ENCODE peak calls at places on chromosomes 1 and 21, in four cellular contexts. C, R, Z and E are unnamed samples.

GRCh38 chr1:100461222-100461621 is 76.7 kb upstream of the GPR88 start:
- DNase-seq in C (no peak), Z (no peak), R (no peak), E (no peak)

GRCh38 chr1:25458550-25459298 is 28.0 kb downstream of the MACO1 start:
- DNase-seq in C (no peak), R (no peak), Z (no peak), E (no peak)

GRCh38 chr1:22625262-22625925 is 11.0 kb upstream of the C1QA start:
- DNase-seq in R (no peak), C (no peak), Z (no peak), E (no peak)

GRCh38 chr1:225816643-225817538 is 7.0 kb downstream of the EPHX1 start:
- DNase-seq in R (no peak), Z (no peak), C (no peak), E (no peak)

GRCh38 chr1:68173283-68174172 is 58.8 kb downstream of the WLS start:
- DNase-seq in C (no peak), R (no peak), Z (no peak), E (no peak)

GRCh38 chr1:118116909-118117308 is 68.1 kb downstream of the SPAG17 start:
- DNase-seq in C (no peak), Z (no peak), R (no peak), E (peak)

GRCh38 chr1:59238535-59238934 is 58.4 kb upstream of the FGGY start:
- DNase-seq in Z (no peak), R (no peak), C (no peak), E (no peak)

GRCh38 chr1:104617474-104617873 is 867.8 kb downstream of the AMY1C start:
- DNase-seq in Z (no peak), R (no peak), C (no peak), E (no peak)

GRCh38 chr1:12580054-12580887 is 37.7 kb downstream of the DHRS3 start:
- DNase-seq in Z (no peak), R (no peak), C (no peak), E (no peak)

GRCh38 chr1:29655145-29655544 is 418.8 kb downstream of the PTPRU start:
- DNase-seq in R (no peak), Z (no peak), C (no peak), E (no peak)

GRCh38 chr21:28550057-28550825 is 442.4 kb downstream of the LTN1 start:
- DNase-seq in Z (no peak), R (no peak), C (no peak), E (no peak)

GRCh38 chr1:171954386-171954785 is 113.1 kb downstream of the DNM3 start:
- DNase-seq in Z (no peak), C (no peak), R (no peak), E (no peak)

GRCh38 chr21:34862951-34863350 is 186.2 kb downstream of the RUNX1 start:
- DNase-seq in Z (no peak), C (no peak), R (no peak), E (no peak)

GRCh38 chr1:1889847-1890505 is 911 bp downstream of the GNB1 start:
- DNase-seq in R (no peak), C (peak), Z (peak), E (no peak)

GRCh38 chr1:160125761-160126160 is 10.2 kb downstream of the ATP1A2 start:
- DNase-seq in Z (no peak), C (no peak), R (no peak), E (no peak)